ENCODE peak calls at places on chromosome 12, in five cellular contexts. One of them, this sample, is unnamed.

GRCh38 chr12:164207-164606 is 49.8 kb downstream of the SLC6A12 start:
- DNase-seq in uterus: no peak
- DNase-seq in left lung: no peak
- DNase-seq in spleen: no peak
- DNase-seq in PC-3: no peak
- DNase-seq in this sample: no peak

GRCh38 chr12:18719922-18720321 is 17.9 kb downstream of the PLCZ1 start:
- DNase-seq in uterus: no peak
- DNase-seq in left lung: no peak
- DNase-seq in spleen: no peak
- DNase-seq in PC-3: peak
- DNase-seq in this sample: no peak

GRCh38 chr12:3139760-3140159 is 62.6 kb downstream of the TSPAN9 start:
- DNase-seq in uterus: no peak
- DNase-seq in left lung: no peak
- DNase-seq in spleen: no peak
- DNase-seq in PC-3: no peak
- DNase-seq in this sample: no peak

GRCh38 chr12:50988871-50989270 is 36.5 kb downstream of the HIGD1C start:
- DNase-seq in uterus: no peak
- DNase-seq in left lung: no peak
- DNase-seq in spleen: no peak
- DNase-seq in PC-3: no peak
- DNase-seq in this sample: no peak

GRCh38 chr12:16120027-16120426 is 157.5 kb downstream of the SLC15A5 start:
- DNase-seq in uterus: no peak
- DNase-seq in left lung: no peak
- DNase-seq in spleen: no peak
- DNase-seq in PC-3: no peak
- DNase-seq in this sample: no peak

GRCh38 chr12:109443794-109444193 is 33.3 kb downstream of the KCTD10 start:
- DNase-seq in uterus: no peak
- DNase-seq in left lung: peak
- DNase-seq in spleen: no peak
- DNase-seq in PC-3: no peak
- DNase-seq in this sample: no peak

GRCh38 chr12:55815473-55815872 is 2.1 kb downstream of the SARNP start:
- DNase-seq in uterus: no peak
- DNase-seq in left lung: no peak
- DNase-seq in spleen: no peak
- DNase-seq in PC-3: no peak
- DNase-seq in this sample: no peak

GRCh38 chr12:75478395-75478794 is 2.2 kb upstream of the GLIPR1 start:
- DNase-seq in uterus: no peak
- DNase-seq in left lung: no peak
- DNase-seq in spleen: no peak
- DNase-seq in PC-3: no peak
- DNase-seq in this sample: no peak

GRCh38 chr12:112524676-112525425 is 106.1 kb downstream of the PTPN11 start:
- DNase-seq in uterus: no peak
- DNase-seq in left lung: no peak
- DNase-seq in spleen: peak
- DNase-seq in PC-3: peak
- DNase-seq in this sample: no peak

GRCh38 chr12:76029982-76030377 is 1.6 kb downstream of the PHLDA1 start:
- DNase-seq in uterus: no peak
- DNase-seq in left lung: no peak
- DNase-seq in spleen: no peak
- DNase-seq in PC-3: peak
- DNase-seq in this sample: no peak

GRCh38 chr12:57101892-57102695 is 9.1 kb downstream of the STAT6 start:
- DNase-seq in uterus: no peak
- DNase-seq in left lung: no peak
- DNase-seq in spleen: no peak
- DNase-seq in PC-3: peak
- DNase-seq in this sample: no peak

GRCh38 chr12:133130808-133131128 is 341 bp downstream of the ZNF10 start:
- DNase-seq in uterus: no peak
- DNase-seq in left lung: peak
- DNase-seq in spleen: peak
- DNase-seq in PC-3: no peak
- DNase-seq in this sample: peak

GRCh38 chr12:6725350-6725749 is 1.5 kb downstream of the COPS7A start:
- DNase-seq in uterus: no peak
- DNase-seq in left lung: no peak
- DNase-seq in spleen: no peak
- DNase-seq in PC-3: no peak
- DNase-seq in this sample: no peak

GRCh38 chr12:127153996-127154395 is 1113.0 kb upstream of the TMEM132C start:
- DNase-seq in uterus: no peak
- DNase-seq in left lung: no peak
- DNase-seq in spleen: no peak
- DNase-seq in PC-3: no peak
- DNase-seq in this sample: no peak

GRCh38 chr12:100984821-100985220 is 190.2 kb downstream of the ANO4 start:
- DNase-seq in uterus: no peak
- DNase-seq in left lung: no peak
- DNase-seq in spleen: no peak
- DNase-seq in PC-3: no peak
- DNase-seq in this sample: no peak

GRCh38 chr12:12178545-12178944 is 88.3 kb downstream of the LRP6 start:
- DNase-seq in uterus: no peak
- DNase-seq in left lung: no peak
- DNase-seq in spleen: no peak
- DNase-seq in PC-3: no peak
- DNase-seq in this sample: no peak

GRCh38 chr12:124441443-124442190 is 125.8 kb downstream of the NCOR2 start:
- DNase-seq in uterus: no peak
- DNase-seq in left lung: no peak
- DNase-seq in spleen: no peak
- DNase-seq in PC-3: peak
- DNase-seq in this sample: no peak

GRCh38 chr12:108468149-108468968 is 46.7 kb upstream of the FICD start:
- DNase-seq in uterus: no peak
- DNase-seq in left lung: no peak
- DNase-seq in spleen: no peak
- DNase-seq in PC-3: peak
- DNase-seq in this sample: no peak

GRCh38 chr12:19415563-19415962 is 23.7 kb upstream of the AEBP2 start:
- DNase-seq in uterus: no peak
- DNase-seq in left lung: no peak
- DNase-seq in spleen: peak
- DNase-seq in PC-3: no peak
- DNase-seq in this sample: no peak

GRCh38 chr12:47757840-47758583 is 668 bp downstream of the RAPGEF3 start:
- DNase-seq in uterus: no peak
- DNase-seq in left lung: no peak
- DNase-seq in spleen: peak
- DNase-seq in PC-3: no peak
- DNase-seq in this sample: no peak

GRCh38 chr12:52836042-52836466 is 1.9 kb upstream of the KRT79 start:
- DNase-seq in uterus: no peak
- DNase-seq in left lung: no peak
- DNase-seq in spleen: peak
- DNase-seq in PC-3: peak
- DNase-seq in this sample: no peak

GRCh38 chr12:88141774-88142609 is at the start of the genes CEP290 and TMTC3:
- DNase-seq in uterus: peak
- DNase-seq in left lung: peak
- DNase-seq in spleen: peak
- DNase-seq in PC-3: peak
- DNase-seq in this sample: peak

GRCh38 chr12:86777335-86777734 is 521.1 kb upstream of the MGAT4C start:
- DNase-seq in uterus: no peak
- DNase-seq in left lung: no peak
- DNase-seq in spleen: no peak
- DNase-seq in PC-3: no peak
- DNase-seq in this sample: no peak

GRCh38 chr12:127063339-127064090 is 1203.5 kb upstream of the TMEM132C start:
- DNase-seq in uterus: no peak
- DNase-seq in left lung: no peak
- DNase-seq in spleen: no peak
- DNase-seq in PC-3: peak
- DNase-seq in this sample: no peak

GRCh38 chr12:122795807-122796206 is 21.4 kb downstream of the CCDC62 start:
- DNase-seq in uterus: no peak
- DNase-seq in left lung: no peak
- DNase-seq in spleen: no peak
- DNase-seq in PC-3: no peak
- DNase-seq in this sample: no peak

GRCh38 chr12:106427917-106428316 is 70.4 kb downstream of the POLR3B start:
- DNase-seq in uterus: no peak
- DNase-seq in left lung: no peak
- DNase-seq in spleen: no peak
- DNase-seq in PC-3: no peak
- DNase-seq in this sample: no peak

GRCh38 chr12:78229491-78230209 is 399.0 kb downstream of the NAV3 start:
- DNase-seq in uterus: no peak
- DNase-seq in left lung: no peak
- DNase-seq in spleen: no peak
- DNase-seq in PC-3: peak
- DNase-seq in this sample: no peak

GRCh38 chr12:11812558-11813421 is 163.3 kb downstream of the ETV6 start:
- DNase-seq in uterus: no peak
- DNase-seq in left lung: peak
- DNase-seq in spleen: peak
- DNase-seq in PC-3: no peak
- DNase-seq in this sample: peak

GRCh38 chr12:99600388-99600787 is 47.2 kb upstream of the GARIN6 start:
- DNase-seq in uterus: no peak
- DNase-seq in left lung: no peak
- DNase-seq in spleen: no peak
- DNase-seq in PC-3: no peak
- DNase-seq in this sample: no peak

GRCh38 chr12:77728018-77728417 is 102.7 kb upstream of the NAV3 start:
- DNase-seq in uterus: no peak
- DNase-seq in left lung: no peak
- DNase-seq in spleen: no peak
- DNase-seq in PC-3: no peak
- DNase-seq in this sample: no peak

GRCh38 chr12:106655577-106655976 is 72.8 kb downstream of the RFX4 start:
- DNase-seq in uterus: no peak
- DNase-seq in left lung: no peak
- DNase-seq in spleen: no peak
- DNase-seq in PC-3: no peak
- DNase-seq in this sample: no peak

GRCh38 chr12:110903511-110903910 is 16.9 kb downstream of the MYL2 start:
- DNase-seq in uterus: no peak
- DNase-seq in left lung: no peak
- DNase-seq in spleen: peak
- DNase-seq in PC-3: no peak
- DNase-seq in this sample: no peak

GRCh38 chr12:132453361-132454133 is 36.4 kb upstream of the FBRSL1 start:
- DNase-seq in uterus: no peak
- DNase-seq in left lung: no peak
- DNase-seq in spleen: peak
- DNase-seq in PC-3: peak
- DNase-seq in this sample: no peak

GRCh38 chr12:76346798-76347420 is 1.3 kb downstream of the BBS10 start:
- DNase-seq in uterus: no peak
- DNase-seq in left lung: no peak
- DNase-seq in spleen: no peak
- DNase-seq in PC-3: peak
- DNase-seq in this sample: no peak

GRCh38 chr12:47277071-47277408 is 197.3 kb upstream of the AMIGO2 start:
- DNase-seq in uterus: no peak
- DNase-seq in left lung: no peak
- DNase-seq in spleen: no peak
- DNase-seq in PC-3: no peak
- DNase-seq in this sample: no peak

GRCh38 chr12:124734224-124734788 is 129.4 kb downstream of the SCARB1 start:
- DNase-seq in uterus: no peak
- DNase-seq in left lung: peak
- DNase-seq in spleen: no peak
- DNase-seq in PC-3: no peak
- DNase-seq in this sample: no peak

GRCh38 chr12:120536064-120536791 is 2.1 kb downstream of the RNF10 start:
- DNase-seq in uterus: no peak
- DNase-seq in left lung: no peak
- DNase-seq in spleen: no peak
- DNase-seq in PC-3: peak
- DNase-seq in this sample: no peak

GRCh38 chr12:69130064-69130463 is 109.3 kb upstream of the CPSF6 start:
- DNase-seq in uterus: no peak
- DNase-seq in left lung: no peak
- DNase-seq in spleen: no peak
- DNase-seq in PC-3: no peak
- DNase-seq in this sample: no peak
- TF ChIP-seq CTCF in uterus: no peak
- TF ChIP-seq CTCF in left lung: peak
- TF ChIP-seq CTCF in spleen: no peak
- TF ChIP-seq CTCF in PC-3: no peak
- TF ChIP-seq CTCF in this sample: no peak

GRCh38 chr12:14961466-14962155 is at the start of gene ARHGDIB:
- DNase-seq in uterus: no peak
- DNase-seq in left lung: no peak
- DNase-seq in spleen: peak
- DNase-seq in PC-3: no peak
- DNase-seq in this sample: no peak
- H3K27ac ChIP-seq in uterus: peak
- H3K27ac ChIP-seq in left lung: peak
- H3K27ac ChIP-seq in spleen: peak
- H3K27ac ChIP-seq in PC-3: peak
- H3K27ac ChIP-seq in this sample: peak

GRCh38 chr12:117472983-117473382 is 111.6 kb upstream of the NOS1 start:
- DNase-seq in uterus: no peak
- DNase-seq in left lung: no peak
- DNase-seq in spleen: peak
- DNase-seq in PC-3: peak
- DNase-seq in this sample: no peak
- TF ChIP-seq CTCF in uterus: no peak
- TF ChIP-seq CTCF in left lung: no peak
- TF ChIP-seq CTCF in spleen: no peak
- TF ChIP-seq CTCF in PC-3: peak
- TF ChIP-seq CTCF in this sample: peak

GRCh38 chr12:20420557-20420956 is 52.2 kb downstream of the PDE3A start:
- DNase-seq in uterus: no peak
- DNase-seq in left lung: no peak
- DNase-seq in spleen: no peak
- DNase-seq in PC-3: no peak
- DNase-seq in this sample: no peak
- H3K27ac ChIP-seq in uterus: no peak
- H3K27ac ChIP-seq in left lung: no peak
- H3K27ac ChIP-seq in spleen: no peak
- H3K27ac ChIP-seq in PC-3: no peak
- H3K27ac ChIP-seq in this sample: no peak